ENCODE peak calls at places on chromosomes 13 and 19, in six cellular contexts. D is endothelial cell of umbilical vein, I is left lung, A is A673, E is substantia nigra, O is pancreas. Z is an unnamed sample.

GRCh38 chr13:105785436-105785835 is 750.0 kb downstream of the EFNB2 start:
- DNase-seq in D (no peak), I (no peak), A (no peak), E (no peak), O (no peak), Z (no peak)

GRCh38 chr13:113547248-113547971 is 37.1 kb upstream of the TFDP1 start:
- DNase-seq in D (peak), I (peak), A (no peak), E (no peak), O (no peak), Z (peak)

GRCh38 chr13:97256343-97256783 is 34.2 kb downstream of the MBNL2 start:
- DNase-seq in D (peak), I (no peak), A (no peak), E (no peak), O (peak), Z (peak)

GRCh38 chr13:98945863-98946605 is 31.8 kb downstream of the DOCK9 start:
- DNase-seq in D (peak), I (no peak), A (no peak), E (no peak), O (no peak), Z (no peak)

GRCh38 chr19:9791552-9792181 is 23.1 kb upstream of the ZNF846 start:
- DNase-seq in D (peak), I (peak), A (peak), E (peak), O (peak), Z (peak)

GRCh38 chr19:3563689-3564269 is 6.4 kb upstream of the MFSD12 start:
- DNase-seq in D (no peak), I (no peak), A (no peak), E (no peak), O (no peak), Z (no peak)

GRCh38 chr13:107299717-107300116 is 731.8 kb upstream of the ARGLU1 start:
- DNase-seq in D (no peak), I (no peak), A (no peak), E (no peak), O (no peak), Z (no peak)

GRCh38 chr13:90428522-90429210 is 918.8 kb upstream of the MIR17HG start:
- DNase-seq in D (no peak), I (no peak), A (no peak), E (no peak), O (no peak), Z (no peak)

GRCh38 chr19:52176574-52176973 is 5.2 kb upstream of the ZNF836 start:
- DNase-seq in D (no peak), I (no peak), A (no peak), E (no peak), O (no peak), Z (no peak)

GRCh38 chr19:29667941-29668340 is 2.7 kb downstream of the PLEKHF1 start:
- DNase-seq in D (no peak), I (no peak), A (no peak), E (no peak), O (no peak), Z (no peak)

GRCh38 chr13:28455580-28456194 is 39.2 kb downstream of the FLT1 start:
- DNase-seq in D (no peak), I (no peak), A (no peak), E (no peak), O (no peak), Z (no peak)

GRCh38 chr19:17404621-17405249 is 695 bp downstream of the BST2 start:
- DNase-seq in D (no peak), I (no peak), A (no peak), E (no peak), O (no peak), Z (no peak)

GRCh38 chr13:31545616-31546015 is 193.7 kb upstream of the RXFP2 start:
- DNase-seq in D (peak), I (no peak), A (no peak), E (no peak), O (no peak), Z (no peak)

DNA sequence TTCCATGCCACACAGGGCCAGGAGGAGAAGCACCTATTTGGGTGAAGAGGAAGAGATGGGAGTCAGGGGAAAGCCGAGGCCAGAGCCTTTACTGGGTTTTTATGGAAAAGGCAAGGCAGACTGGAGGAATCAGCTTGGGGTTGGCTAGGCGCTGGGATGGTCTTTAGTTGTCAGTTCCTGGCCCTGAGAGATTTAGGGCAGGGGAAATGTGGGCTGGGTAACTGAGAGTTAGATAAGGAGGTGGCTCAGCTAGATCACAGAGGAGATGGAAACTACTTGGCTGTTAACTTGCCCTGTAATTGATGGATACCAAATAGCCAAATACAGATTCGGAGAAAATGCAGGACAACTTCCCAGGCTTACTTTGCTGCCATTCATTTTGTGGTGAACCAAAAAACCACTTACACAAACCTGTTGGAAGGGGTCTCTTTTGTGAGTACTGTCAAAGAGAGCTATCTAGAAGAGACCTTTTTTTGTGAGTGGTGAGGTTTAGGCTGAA is 54.0 kb downstream of the LRCH1 start:
- DNase-seq in D (no peak), I (no peak), A (no peak), E (no peak), O (no peak), Z (no peak)
- H3K27ac ChIP-seq in D (no peak), I (peak), A (no peak), E (peak), O (no peak), Z (no peak)

GRCh38 chr19:6061420-6062130 is 48.7 kb downstream of the RFX2 start:
- DNase-seq in D (peak), I (no peak), A (no peak), E (no peak), O (no peak), Z (no peak)

GRCh38 chr19:6059996-6060599 is 50.2 kb downstream of the RFX2 start:
- DNase-seq in D (no peak), I (no peak), A (no peak), E (no peak), O (no peak), Z (no peak)

GRCh38 chr19:6062274-6062673 is 48.0 kb downstream of the RFX2 start:
- DNase-seq in D (peak), I (peak), A (no peak), E (no peak), O (no peak), Z (peak)

GRCh38 chr19:6059396-6059947 is 50.8 kb downstream of the RFX2 start:
- DNase-seq in D (no peak), I (no peak), A (no peak), E (no peak), O (no peak), Z (no peak)

GRCh38 chr19:6060600-6061391 is 49.5 kb downstream of the RFX2 start:
- DNase-seq in D (peak), I (peak), A (no peak), E (no peak), O (no peak), Z (peak)
- H3K27ac ChIP-seq in D (peak), I (peak), A (no peak), E (no peak), O (no peak), Z (peak)

GRCh38 chr13:26020536-26021290 is 31.1 kb downstream of the SHISA2 start:
- DNase-seq in D (no peak), I (no peak), A (no peak), E (no peak), O (no peak), Z (no peak)
- H3K27ac ChIP-seq in D (peak), I (no peak), A (no peak), E (no peak), O (peak), Z (peak)

DNA sequence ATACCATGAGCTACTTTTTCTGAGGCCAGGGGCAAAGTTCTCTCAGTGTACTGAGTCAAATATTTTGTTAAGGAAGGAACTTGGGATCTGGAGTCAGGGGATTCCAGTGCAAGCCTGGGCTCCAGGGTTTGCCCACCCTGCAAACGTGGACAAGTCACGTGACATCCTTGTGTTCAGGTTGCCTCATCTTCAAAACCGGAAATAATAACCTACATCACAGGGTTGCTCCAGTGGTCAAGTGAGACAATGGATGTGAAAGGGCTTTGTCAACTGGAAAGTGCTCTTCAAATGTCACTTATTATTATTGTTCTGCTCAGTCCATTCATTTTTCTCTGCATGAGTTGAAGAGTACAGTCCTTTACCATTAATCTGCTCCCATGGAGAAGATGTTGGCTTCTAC is 414.9 kb downstream of the COG6 start:
- DNase-seq in D (no peak), I (no peak), A (no peak), E (no peak), O (no peak), Z (no peak)
- H3K27ac ChIP-seq in D (no peak), I (no peak), A (no peak), E (no peak), O (no peak), Z (no peak)

GRCh38 chr19:1849132-1849474 is 820 bp upstream of the REXO1 start:
- DNase-seq in D (no peak), I (no peak), A (no peak), E (no peak), O (no peak), Z (no peak)
- H3K27ac ChIP-seq in D (no peak), I (peak), A (no peak), E (peak), O (peak), Z (no peak)

GRCh38 chr19:7505682-7506384 is 10.1 kb upstream of the ZNF358 start:
- DNase-seq in D (no peak), I (peak), A (no peak), E (no peak), O (no peak), Z (no peak)
- H3K27ac ChIP-seq in D (no peak), I (no peak), A (no peak), E (no peak), O (no peak), Z (no peak)

DNA sequence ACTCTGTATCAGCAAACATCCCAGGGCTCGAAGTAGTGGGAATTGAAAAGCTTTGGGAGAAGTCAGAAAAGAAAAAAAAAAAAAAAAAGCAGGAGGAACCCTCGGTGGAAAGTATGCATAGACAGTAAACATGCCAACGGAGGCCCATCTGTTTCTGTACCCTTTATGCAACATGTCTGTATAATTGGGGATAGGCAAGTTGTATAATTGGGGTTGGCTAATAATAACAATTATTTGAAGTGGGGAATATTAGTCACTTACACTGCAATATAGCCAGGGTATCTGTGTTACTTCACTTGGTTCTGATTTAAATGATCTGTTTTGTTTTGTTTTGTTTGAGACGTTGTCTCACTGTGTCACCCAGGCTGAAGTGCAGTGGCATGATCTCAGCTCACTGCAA is 12.1 kb upstream of the IGFL4 start:
- DNase-seq in D (no peak), I (no peak), A (no peak), E (no peak), O (no peak), Z (no peak)
- H3K27ac ChIP-seq in D (no peak), I (no peak), A (no peak), E (no peak), O (no peak), Z (no peak)

GRCh38 chr13:21243843-21244184 is 67.4 kb downstream of the MRPL57 start:
- DNase-seq in D (no peak), I (no peak), A (no peak), E (no peak), O (no peak), Z (no peak)
- H3K27ac ChIP-seq in D (no peak), I (no peak), A (no peak), E (no peak), O (no peak), Z (no peak)

DNA sequence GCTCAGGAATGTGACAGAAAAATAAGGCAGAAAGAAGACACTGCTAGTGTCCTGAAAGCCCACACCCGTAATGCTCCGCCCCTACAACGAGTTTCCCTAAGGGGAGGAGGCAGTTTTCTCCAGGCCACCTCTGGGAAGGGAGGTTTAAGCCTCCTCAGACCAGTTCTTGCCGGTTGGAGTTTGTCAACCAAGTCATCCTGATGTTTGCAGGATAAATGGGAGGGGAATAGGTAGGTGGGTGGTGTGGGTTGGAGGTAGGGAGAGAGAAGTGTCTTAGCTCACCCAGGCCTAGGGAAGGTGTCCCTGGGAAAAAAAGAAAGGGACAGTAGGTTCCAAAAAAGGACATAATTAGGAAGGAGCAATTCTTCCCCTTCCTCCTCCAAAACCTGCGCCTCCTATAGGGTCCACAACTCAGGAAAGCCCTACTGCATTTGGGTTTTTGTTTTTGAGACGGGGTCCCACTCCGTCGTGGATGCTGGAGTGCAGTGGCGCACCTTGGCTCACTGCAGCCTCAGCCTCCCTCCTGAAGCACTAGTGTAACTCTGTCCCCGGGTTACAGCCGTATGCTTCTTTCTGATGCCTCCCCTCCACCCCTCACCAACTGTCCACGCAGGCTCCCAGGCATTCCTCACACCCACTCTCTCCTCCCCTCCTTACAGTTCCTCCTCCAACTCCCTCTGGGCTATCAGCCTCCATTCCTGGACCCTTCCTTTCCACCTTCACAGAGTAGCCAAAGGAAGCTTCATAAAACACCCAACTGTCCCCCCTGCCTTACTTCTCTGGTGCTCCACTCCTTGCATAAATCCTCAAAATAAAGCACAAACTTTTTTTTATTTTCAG is 2.0 kb upstream of the SERTAD3 start:
- DNase-seq in D (no peak), I (no peak), A (peak), E (no peak), O (no peak), Z (no peak)
- H3K27ac ChIP-seq in D (no peak), I (no peak), A (peak), E (no peak), O (no peak), Z (no peak)